ENCODE peak calls at places on chromosomes 12 and 14, in ten cellular contexts. H, A, L, P, K, I, Z, U, C and M are unnamed samples.

GRCh38 chr12:52681551-52682380 is 1.6 kb upstream of the KRT1 start:
- DNase-seq in L (no peak), H (no peak), Z (no peak), K (no peak), C (no peak), I (peak), P (no peak), A (no peak), U (peak), M (no peak)

GRCh38 chr12:56086096-56086495 is 6.1 kb downstream of the ERBB3 start:
- DNase-seq in K (peak), H (no peak), P (no peak), U (no peak), A (no peak), Z (no peak), I (no peak), L (no peak), C (no peak), M (no peak)

GRCh38 chr14:99273025-99273723 is 1.2 kb upstream of the BCL11B start:
- DNase-seq in Z (no peak), L (peak), I (no peak), K (peak), U (peak), A (no peak), H (no peak), P (peak), C (no peak), M (no peak)

GRCh38 chr12:14264777-14265176 is 100.7 kb upstream of the ATF7IP start:
- DNase-seq in A (no peak), U (no peak), I (no peak), P (no peak), Z (no peak), C (no peak), L (no peak), K (peak), H (no peak), M (no peak)

GRCh38 chr12:89390802-89391673 is 38.7 kb upstream of the DUSP6 start:
- DNase-seq in A (no peak), L (no peak), K (no peak), Z (peak), H (peak), C (no peak), P (no peak), U (no peak), I (no peak), M (no peak)

GRCh38 chr12:104154806-104155205 is 16.8 kb upstream of the NFYB start:
- DNase-seq in U (no peak), C (no peak), A (no peak), K (no peak), P (no peak), H (no peak), I (no peak), Z (no peak), L (peak), M (no peak)

GRCh38 chr12:52945389-52946232 is 3.3 kb upstream of the KRT18 start:
- DNase-seq in Z (no peak), K (peak), C (no peak), I (no peak), A (no peak), H (no peak), L (peak), U (no peak), P (no peak), M (no peak)

GRCh38 chr12:90024261-90024660 is 315.6 kb upstream of the ATP2B1 start:
- DNase-seq in L (no peak), U (no peak), I (no peak), K (no peak), A (no peak), P (no peak), H (no peak), Z (no peak), C (no peak), M (no peak)

GRCh38 chr12:56351325-56351724 is 8.6 kb downstream of the STAT2 start:
- DNase-seq in A (no peak), P (no peak), C (no peak), I (no peak), U (no peak), Z (no peak), K (no peak), H (no peak), L (no peak), M (no peak)

GRCh38 chr14:101878222-101879211 is 85.9 kb upstream of the DYNC1H1 start:
- DNase-seq in U (no peak), I (no peak), A (no peak), L (no peak), C (no peak), P (no peak), H (no peak), Z (no peak), K (no peak), M (no peak)

GRCh38 chr12:1360812-1361211 is 233.6 kb downstream of the FBXL14 start:
- DNase-seq in I (no peak), C (no peak), K (no peak), H (no peak), A (no peak), U (no peak), P (no peak), Z (peak), L (no peak), M (no peak)

GRCh38 chr14:44215660-44216059 is 291.4 kb downstream of the FSCB start:
- DNase-seq in U (no peak), K (no peak), L (no peak), A (no peak), Z (no peak), I (no peak), H (no peak), C (no peak), P (no peak), M (no peak)

GRCh38 chr14:68807148-68807600 is 14.3 kb upstream of the ZFP36L1 start:
- DNase-seq in C (peak), A (peak), K (peak), I (no peak), U (no peak), Z (no peak), L (no peak), H (no peak), P (no peak), M (no peak)

GRCh38 chr12:132053338-132054330 is 90.5 kb downstream of the DDX51 start:
- DNase-seq in I (no peak), P (no peak), U (no peak), Z (no peak), A (no peak), L (no peak), H (no peak), C (peak), K (no peak), M (no peak)

GRCh38 chr14:37051153-37051552 is 121.3 kb downstream of the SLC25A21 start:
- DNase-seq in L (no peak), I (no peak), H (no peak), A (no peak), K (no peak), P (no peak), U (no peak), C (no peak), Z (no peak), M (no peak)

GRCh38 chr12:70045514-70045913 is 197.7 kb upstream of the CNOT2 start:
- DNase-seq in U (no peak), A (no peak), L (no peak), Z (no peak), H (no peak), K (no peak), C (no peak), I (no peak), P (no peak), M (no peak)

GRCh38 chr12:60977966-60978365 is 1282.2 kb upstream of the USP15 start:
- DNase-seq in U (no peak), C (no peak), I (no peak), A (no peak), H (peak), L (peak), K (peak), Z (no peak), P (no peak), M (no peak)

GRCh38 chr14:104821971-104822608 is 21.2 kb downstream of the ZBTB42 start:
- DNase-seq in A (peak), U (no peak), P (no peak), Z (no peak), L (no peak), K (no peak), H (no peak), C (peak), I (no peak), M (peak)

GRCh38 chr14:57492859-57493258 is 798 bp downstream of the CCDC198 start:
- DNase-seq in A (no peak), K (no peak), C (no peak), P (no peak), I (no peak), Z (peak), U (no peak), L (no peak), H (no peak), M (no peak)

GRCh38 chr12:20443216-20443615 is 74.9 kb downstream of the PDE3A start:
- DNase-seq in A (no peak), U (no peak), L (no peak), C (no peak), P (no peak), I (no peak), Z (no peak), K (no peak), H (no peak), M (no peak)

GRCh38 chr12:8980137-8980536 is 9.2 kb upstream of the KLRG1 start:
- DNase-seq in H (no peak), A (no peak), L (no peak), P (no peak), C (no peak), I (no peak), Z (no peak), U (no peak), K (no peak), M (no peak)

GRCh38 chr12:122422769-122423257 is 344 bp upstream of the CLIP1 start:
- DNase-seq in P (peak), Z (no peak), K (peak), C (peak), L (peak), I (no peak), U (no peak), A (peak), H (peak), M (no peak)

GRCh38 chr12:38695057-38695456 is 210.3 kb downstream of the CPNE8 start:
- DNase-seq in U (no peak), C (no peak), Z (no peak), A (no peak), P (no peak), L (no peak), H (no peak), K (peak), I (no peak), M (no peak)

GRCh38 chr12:24280085-24280842 is 330.8 kb upstream of the SOX5 start:
- DNase-seq in C (no peak), U (no peak), P (no peak), I (no peak), K (no peak), H (no peak), Z (no peak), A (no peak), L (no peak), M (no peak)

GRCh38 chr14:81315344-81315743 is 84.8 kb downstream of the STON2 start:
- DNase-seq in A (no peak), C (no peak), L (peak), K (peak), Z (no peak), P (no peak), U (no peak), I (no peak), H (no peak), M (no peak)

GRCh38 chr12:124352839-124353238 is 57.9 kb downstream of the RFLNA start:
- DNase-seq in I (no peak), K (no peak), Z (no peak), H (peak), A (no peak), C (no peak), P (no peak), U (no peak), L (no peak), M (no peak)

GRCh38 chr12:119283315-119283714 is 51.2 kb upstream of the CCDC60 start:
- DNase-seq in L (peak), H (no peak), A (no peak), U (no peak), P (no peak), I (no peak), C (no peak), K (peak), Z (no peak), M (no peak)

GRCh38 chr14:54002653-54003052 is 46.0 kb upstream of the BMP4 start:
- DNase-seq in L (no peak), P (no peak), H (no peak), U (no peak), I (no peak), K (no peak), Z (no peak), A (no peak), C (no peak), M (no peak)

GRCh38 chr14:59705245-59705644 is 128.6 kb upstream of the CCDC175 start:
- DNase-seq in U (no peak), P (no peak), I (no peak), Z (no peak), K (no peak), L (no peak), A (no peak), H (no peak), C (no peak), M (no peak)

GRCh38 chr12:109762071-109762672 is 48.5 kb downstream of the FAM222A start:
- DNase-seq in Z (no peak), H (no peak), P (no peak), U (no peak), C (peak), A (peak), L (no peak), I (no peak), K (no peak), M (peak)

GRCh38 chr14:29461131-29461530 is 466.5 kb downstream of the PRKD1 start:
- DNase-seq in K (no peak), P (no peak), H (no peak), L (no peak), I (no peak), A (no peak), Z (no peak), U (no peak), C (no peak), M (no peak)

GRCh38 chr12:32298917-32299316 is 100.4 kb upstream of the FGD4 start:
- DNase-seq in U (no peak), K (no peak), I (no peak), Z (no peak), P (no peak), C (no peak), L (no peak), H (no peak), A (no peak), M (no peak)

GRCh38 chr12:109581856-109582255 is 8.3 kb downstream of the MVK start:
- DNase-seq in L (no peak), H (no peak), I (no peak), K (no peak), A (no peak), P (no peak), U (no peak), Z (peak), C (no peak), M (no peak)